ENCODE peak calls at places on chromosomes 2 and 18, in six cellular contexts. One of them, this sample, is unnamed.
A peak's percentile ranks its signal among the peaks of the same experiment; 100 is the strongest.

GRCh38 chr2:203774760-203775159 is 68.3 kb downstream of the CD28 start:
- DNase-seq in HepG2: no peak
- DNase-seq in A172: no peak
- DNase-seq in activated T-helper 1 cell treated with anti-CD3 and anti-CD28 coated beads, Interleukin-12 subunit alpha, Interleukin-12 subunit beta, Interleukin-2, Interleukin-4 antibody, amounts not matched to agents 30 ng/mL and 10 ng/mL and 1 ng/mL, durations not matched to agents 14 hours and 24 hours and 36 hours: no peak
- DNase-seq in T-helper 2 cell: no peak
- DNase-seq in A673: no peak
- DNase-seq in this sample: no peak

GRCh38 chr2:170770304-170771048 is at the start of gene ERICH2:
- DNase-seq in activated T-helper 1 cell treated with anti-CD3 and anti-CD28 coated beads, Interleukin-12 subunit alpha, Interleukin-12 subunit beta, Interleukin-2, Interleukin-4 antibody, amounts not matched to agents 30 ng/mL and 10 ng/mL and 1 ng/mL, durations not matched to agents 14 hours and 24 hours and 36 hours: peak; percentile 58
- DNase-seq in A172: peak; percentile 70
- DNase-seq in A673: peak; percentile 79
- DNase-seq in HepG2: peak; percentile 81
- DNase-seq in T-helper 2 cell: peak; percentile 81
- DNase-seq in this sample: peak; percentile 82

GRCh38 chr2:227310756-227311110 is 14.3 kb upstream of the MFF start:
- DNase-seq in activated T-helper 1 cell treated with anti-CD3 and anti-CD28 coated beads, Interleukin-12 subunit alpha, Interleukin-12 subunit beta, Interleukin-2, Interleukin-4 antibody, amounts not matched to agents 30 ng/mL and 10 ng/mL and 1 ng/mL, durations not matched to agents 14 hours and 24 hours and 36 hours: no peak
- DNase-seq in T-helper 2 cell: no peak
- DNase-seq in A172: no peak
- DNase-seq in A673: no peak
- DNase-seq in HepG2: peak; percentile 34
- DNase-seq in this sample: no peak

GRCh38 chr2:224036731-224037376 is 2.2 kb downstream of the SERPINE2 start:
- DNase-seq in A172: peak; percentile 37
- DNase-seq in T-helper 2 cell: no peak
- DNase-seq in activated T-helper 1 cell treated with anti-CD3 and anti-CD28 coated beads, Interleukin-12 subunit alpha, Interleukin-12 subunit beta, Interleukin-2, Interleukin-4 antibody, amounts not matched to agents 30 ng/mL and 10 ng/mL and 1 ng/mL, durations not matched to agents 14 hours and 24 hours and 36 hours: no peak
- DNase-seq in HepG2: no peak
- DNase-seq in A673: peak; percentile 40
- DNase-seq in this sample: no peak

GRCh38 chr2:205197468-205198129 is 484.7 kb upstream of the NRP2 start:
- DNase-seq in activated T-helper 1 cell treated with anti-CD3 and anti-CD28 coated beads, Interleukin-12 subunit alpha, Interleukin-12 subunit beta, Interleukin-2, Interleukin-4 antibody, amounts not matched to agents 30 ng/mL and 10 ng/mL and 1 ng/mL, durations not matched to agents 14 hours and 24 hours and 36 hours: no peak
- DNase-seq in A172: peak; percentile 2
- DNase-seq in HepG2: no peak
- DNase-seq in T-helper 2 cell: peak; percentile 5
- DNase-seq in A673: no peak
- DNase-seq in this sample: no peak

GRCh38 chr2:178282075-178282474 is 87.8 kb downstream of the OSBPL6 start:
- DNase-seq in HepG2: no peak
- DNase-seq in activated T-helper 1 cell treated with anti-CD3 and anti-CD28 coated beads, Interleukin-12 subunit alpha, Interleukin-12 subunit beta, Interleukin-2, Interleukin-4 antibody, amounts not matched to agents 30 ng/mL and 10 ng/mL and 1 ng/mL, durations not matched to agents 14 hours and 24 hours and 36 hours: no peak
- DNase-seq in T-helper 2 cell: no peak
- DNase-seq in A673: no peak
- DNase-seq in A172: peak; percentile 58
- DNase-seq in this sample: peak; percentile 55

GRCh38 chr2:162103443-162104009 is 29.5 kb upstream of the DPP4 start:
- DNase-seq in activated T-helper 1 cell treated with anti-CD3 and anti-CD28 coated beads, Interleukin-12 subunit alpha, Interleukin-12 subunit beta, Interleukin-2, Interleukin-4 antibody, amounts not matched to agents 30 ng/mL and 10 ng/mL and 1 ng/mL, durations not matched to agents 14 hours and 24 hours and 36 hours: no peak
- DNase-seq in A673: no peak
- DNase-seq in A172: no peak
- DNase-seq in T-helper 2 cell: no peak
- DNase-seq in HepG2: no peak
- DNase-seq in this sample: no peak

GRCh38 chr18:68177807-68178702 is 536.9 kb downstream of the TMX3 start:
- DNase-seq in HepG2: peak; percentile 74
- DNase-seq in A673: peak; percentile 29
- DNase-seq in A172: peak; percentile 36
- DNase-seq in activated T-helper 1 cell treated with anti-CD3 and anti-CD28 coated beads, Interleukin-12 subunit alpha, Interleukin-12 subunit beta, Interleukin-2, Interleukin-4 antibody, amounts not matched to agents 30 ng/mL and 10 ng/mL and 1 ng/mL, durations not matched to agents 14 hours and 24 hours and 36 hours: no peak
- DNase-seq in T-helper 2 cell: no peak
- DNase-seq in this sample: peak; percentile 26

GRCh38 chr2:226548706-226549105 is 250.9 kb downstream of the IRS1 start:
- DNase-seq in HepG2: no peak
- DNase-seq in activated T-helper 1 cell treated with anti-CD3 and anti-CD28 coated beads, Interleukin-12 subunit alpha, Interleukin-12 subunit beta, Interleukin-2, Interleukin-4 antibody, amounts not matched to agents 30 ng/mL and 10 ng/mL and 1 ng/mL, durations not matched to agents 14 hours and 24 hours and 36 hours: no peak
- DNase-seq in A172: peak; percentile 38
- DNase-seq in T-helper 2 cell: no peak
- DNase-seq in A673: peak; percentile 26
- DNase-seq in this sample: no peak

GRCh38 chr2:151730242-151730975 is 3.9 kb downstream of the NEB start:
- DNase-seq in T-helper 2 cell: no peak
- DNase-seq in HepG2: no peak
- DNase-seq in A673: no peak
- DNase-seq in A172: peak; percentile 71
- DNase-seq in activated T-helper 1 cell treated with anti-CD3 and anti-CD28 coated beads, Interleukin-12 subunit alpha, Interleukin-12 subunit beta, Interleukin-2, Interleukin-4 antibody, amounts not matched to agents 30 ng/mL and 10 ng/mL and 1 ng/mL, durations not matched to agents 14 hours and 24 hours and 36 hours: no peak
- DNase-seq in this sample: no peak

GRCh38 chr2:218953366-218953954 is 6.0 kb upstream of the CDK5R2 start:
- DNase-seq in HepG2: no peak
- DNase-seq in T-helper 2 cell: no peak
- DNase-seq in activated T-helper 1 cell treated with anti-CD3 and anti-CD28 coated beads, Interleukin-12 subunit alpha, Interleukin-12 subunit beta, Interleukin-2, Interleukin-4 antibody, amounts not matched to agents 30 ng/mL and 10 ng/mL and 1 ng/mL, durations not matched to agents 14 hours and 24 hours and 36 hours: no peak
- DNase-seq in A172: no peak
- DNase-seq in A673: no peak
- DNase-seq in this sample: no peak

GRCh38 chr18:34631071-34631470 is 79.0 kb upstream of the DTNA start:
- DNase-seq in T-helper 2 cell: no peak
- DNase-seq in A673: peak; percentile 58
- DNase-seq in HepG2: no peak
- DNase-seq in activated T-helper 1 cell treated with anti-CD3 and anti-CD28 coated beads, Interleukin-12 subunit alpha, Interleukin-12 subunit beta, Interleukin-2, Interleukin-4 antibody, amounts not matched to agents 30 ng/mL and 10 ng/mL and 1 ng/mL, durations not matched to agents 14 hours and 24 hours and 36 hours: no peak
- DNase-seq in A172: no peak
- DNase-seq in this sample: peak; percentile 8

GRCh38 chr2:33530614-33531344 is 54.3 kb downstream of the RASGRP3 start:
- DNase-seq in activated T-helper 1 cell treated with anti-CD3 and anti-CD28 coated beads, Interleukin-12 subunit alpha, Interleukin-12 subunit beta, Interleukin-2, Interleukin-4 antibody, amounts not matched to agents 30 ng/mL and 10 ng/mL and 1 ng/mL, durations not matched to agents 14 hours and 24 hours and 36 hours: no peak
- DNase-seq in HepG2: no peak
- DNase-seq in A673: no peak
- DNase-seq in T-helper 2 cell: no peak
- DNase-seq in A172: no peak
- DNase-seq in this sample: no peak

GRCh38 chr18:44793685-44794084 is 113.0 kb downstream of the SETBP1 start:
- DNase-seq in T-helper 2 cell: no peak
- DNase-seq in A673: no peak
- DNase-seq in A172: no peak
- DNase-seq in HepG2: no peak
- DNase-seq in activated T-helper 1 cell treated with anti-CD3 and anti-CD28 coated beads, Interleukin-12 subunit alpha, Interleukin-12 subunit beta, Interleukin-2, Interleukin-4 antibody, amounts not matched to agents 30 ng/mL and 10 ng/mL and 1 ng/mL, durations not matched to agents 14 hours and 24 hours and 36 hours: no peak
- DNase-seq in this sample: no peak

GRCh38 chr2:121076501-121076820 is 208.5 kb downstream of the TFCP2L1 start:
- DNase-seq in HepG2: no peak
- DNase-seq in A673: no peak
- DNase-seq in T-helper 2 cell: no peak
- DNase-seq in activated T-helper 1 cell treated with anti-CD3 and anti-CD28 coated beads, Interleukin-12 subunit alpha, Interleukin-12 subunit beta, Interleukin-2, Interleukin-4 antibody, amounts not matched to agents 30 ng/mL and 10 ng/mL and 1 ng/mL, durations not matched to agents 14 hours and 24 hours and 36 hours: no peak
- DNase-seq in A172: no peak
- DNase-seq in this sample: no peak

GRCh38 chr18:55317832-55318231 is 270.2 kb downstream of the TCF4 start:
- DNase-seq in T-helper 2 cell: no peak
- DNase-seq in A172: peak; percentile 8
- DNase-seq in HepG2: no peak
- DNase-seq in A673: no peak
- DNase-seq in activated T-helper 1 cell treated with anti-CD3 and anti-CD28 coated beads, Interleukin-12 subunit alpha, Interleukin-12 subunit beta, Interleukin-2, Interleukin-4 antibody, amounts not matched to agents 30 ng/mL and 10 ng/mL and 1 ng/mL, durations not matched to agents 14 hours and 24 hours and 36 hours: no peak
- DNase-seq in this sample: no peak

GRCh38 chr2:128756372-128756730 is 437.7 kb upstream of the HS6ST1 start:
- DNase-seq in T-helper 2 cell: no peak
- DNase-seq in A673: peak; percentile 41
- DNase-seq in A172: no peak
- DNase-seq in activated T-helper 1 cell treated with anti-CD3 and anti-CD28 coated beads, Interleukin-12 subunit alpha, Interleukin-12 subunit beta, Interleukin-2, Interleukin-4 antibody, amounts not matched to agents 30 ng/mL and 10 ng/mL and 1 ng/mL, durations not matched to agents 14 hours and 24 hours and 36 hours: no peak
- DNase-seq in HepG2: no peak
- DNase-seq in this sample: no peak

GRCh38 chr2:112160591-112161250 is 22.5 kb downstream of the FBLN7 start:
- DNase-seq in A172: no peak
- DNase-seq in A673: no peak
- DNase-seq in T-helper 2 cell: no peak
- DNase-seq in HepG2: no peak
- DNase-seq in activated T-helper 1 cell treated with anti-CD3 and anti-CD28 coated beads, Interleukin-12 subunit alpha, Interleukin-12 subunit beta, Interleukin-2, Interleukin-4 antibody, amounts not matched to agents 30 ng/mL and 10 ng/mL and 1 ng/mL, durations not matched to agents 14 hours and 24 hours and 36 hours: no peak
- DNase-seq in this sample: no peak

GRCh38 chr18:76480913-76481312 is 14.1 kb downstream of the ZNF516 start:
- DNase-seq in activated T-helper 1 cell treated with anti-CD3 and anti-CD28 coated beads, Interleukin-12 subunit alpha, Interleukin-12 subunit beta, Interleukin-2, Interleukin-4 antibody, amounts not matched to agents 30 ng/mL and 10 ng/mL and 1 ng/mL, durations not matched to agents 14 hours and 24 hours and 36 hours: no peak
- DNase-seq in T-helper 2 cell: no peak
- DNase-seq in HepG2: peak; percentile 24
- DNase-seq in A673: no peak
- DNase-seq in A172: no peak
- DNase-seq in this sample: no peak

GRCh38 chr18:80247403-80247916 is at the start of gene PARD6G:
- DNase-seq in A172: peak; percentile 21
- DNase-seq in A673: peak; percentile 76
- DNase-seq in T-helper 2 cell: peak; percentile 50
- DNase-seq in activated T-helper 1 cell treated with anti-CD3 and anti-CD28 coated beads, Interleukin-12 subunit alpha, Interleukin-12 subunit beta, Interleukin-2, Interleukin-4 antibody, amounts not matched to agents 30 ng/mL and 10 ng/mL and 1 ng/mL, durations not matched to agents 14 hours and 24 hours and 36 hours: peak; percentile 24
- DNase-seq in HepG2: peak; percentile 26
- DNase-seq in this sample: peak; percentile 26

GRCh38 chr2:19623488-19623887 is 265.1 kb upstream of the OSR1 start:
- DNase-seq in A673: no peak
- DNase-seq in activated T-helper 1 cell treated with anti-CD3 and anti-CD28 coated beads, Interleukin-12 subunit alpha, Interleukin-12 subunit beta, Interleukin-2, Interleukin-4 antibody, amounts not matched to agents 30 ng/mL and 10 ng/mL and 1 ng/mL, durations not matched to agents 14 hours and 24 hours and 36 hours: no peak
- DNase-seq in A172: peak; percentile 49
- DNase-seq in T-helper 2 cell: no peak
- DNase-seq in HepG2: no peak
- DNase-seq in this sample: no peak

This sample was measured in HT-29.